ENCODE peak calls at places on chromosomes 1 and 21, in five cellular contexts. W is aorta, M is NCI-H1105, K is heart left ventricle, E is mesothelial cell of epicardium. C is an unnamed sample.

GRCh38 chr1:97505289-97505688 is 415.5 kb downstream of the DPYD start:
- DNase-seq in W (no peak), M (no peak), K (no peak), E (no peak), C (no peak)

GRCh38 chr1:53376742-53377437 is 49.0 kb upstream of the LRP8 start:
- DNase-seq in W (peak), M (no peak), K (no peak), E (peak), C (no peak)

GRCh38 chr1:215055281-215055935 is 27.1 kb upstream of the KCNK2 start:
- DNase-seq in W (no peak), M (no peak), K (no peak), E (no peak), C (no peak)

GRCh38 chr1:110798691-110799256 is 74.2 kb upstream of the CD53 start:
- DNase-seq in W (no peak), M (peak), K (no peak), E (no peak), C (no peak)

GRCh38 chr1:63124666-63125191 is 197.6 kb upstream of the FOXD3 start:
- DNase-seq in W (no peak), M (no peak), K (no peak), E (no peak), C (no peak)

GRCh38 chr1:225467193-225468020 is 39.6 kb upstream of the LBR start:
- DNase-seq in W (peak), M (no peak), K (peak), E (no peak), C (peak)

GRCh38 chr1:242017580-242018233 is 18.8 kb upstream of the MAP1LC3C start:
- DNase-seq in W (peak), M (no peak), K (no peak), E (no peak), C (peak)

GRCh38 chr1:225448146-225448805 is 20.4 kb upstream of the LBR start:
- DNase-seq in W (no peak), M (no peak), K (no peak), E (no peak), C (no peak)

GRCh38 chr1:92481598-92482403 is 4.9 kb downstream of the GFI1 start:
- DNase-seq in W (no peak), M (no peak), K (peak), E (peak), C (no peak)

GRCh38 chr21:31753949-31754348 is 22.0 kb upstream of the SCAF4 start:
- DNase-seq in W (no peak), M (no peak), K (no peak), E (no peak), C (no peak)

GRCh38 chr1:194366705-194367104 is 1180.3 kb upstream of the B3GALT2 start:
- DNase-seq in W (no peak), M (no peak), K (no peak), E (no peak), C (no peak)

GRCh38 chr1:7456683-7457082 is 314.4 kb upstream of the VAMP3 start:
- DNase-seq in W (no peak), M (no peak), K (no peak), E (no peak), C (no peak)

GRCh38 chr1:21200767-21201166 is 24.1 kb upstream of the EIF4G3 start:
- DNase-seq in W (no peak), M (no peak), K (no peak), E (no peak), C (no peak)

GRCh38 chr1:80217377-80217986 is 1211.0 kb upstream of the ADGRL4 start:
- DNase-seq in W (no peak), M (peak), K (no peak), E (no peak), C (no peak)

GRCh38 chr1:219413523-219413922 is 199.4 kb downstream of the ZC3H11B start:
- DNase-seq in W (no peak), M (peak), K (no peak), E (no peak), C (no peak)

GRCh38 chr1:2283991-2284895 is 56.1 kb downstream of the SKI start:
- DNase-seq in W (no peak), M (no peak), K (peak), E (no peak), C (no peak)

GRCh38 chr1:107691542-107691941 is 273.4 kb downstream of the VAV3 start:
- DNase-seq in W (no peak), M (no peak), K (no peak), E (no peak), C (no peak)

GRCh38 chr1:10107985-10108663 is 75.4 kb downstream of the UBE4B start:
- DNase-seq in W (no peak), M (no peak), K (no peak), E (no peak), C (no peak)

GRCh38 chr1:53104289-53104913 is 38.0 kb downstream of the SLC1A7 start:
- DNase-seq in W (no peak), M (no peak), K (no peak), E (no peak), C (no peak)

GRCh38 chr1:230276401-230276800 is 149.7 kb downstream of the PGBD5 start:
- DNase-seq in W (no peak), M (no peak), K (no peak), E (peak), C (no peak)

GRCh38 chr1:31297273-31298247 is 728 bp downstream of the ZCCHC17 start:
- DNase-seq in W (no peak), M (no peak), K (no peak), E (no peak), C (no peak)